ENCODE peak calls at places on chromosomes 4 and X, in eight cellular contexts. M is right cardiac atrium, Q is right lobe of liver, O is AG10803, G is SK-N-SH, T is RWPE2, H is psoas muscle, I is mammary epithelial cell. J is an unnamed sample.

GRCh38 chrX:44946771-44947170 is 73.8 kb downstream of the KDM6A start:
- DNase-seq in T (no peak), Q (no peak), I (peak; percentile 20), H (no peak), G (no peak), O (no peak), M (no peak), J (no peak)

GRCh38 chr4:126915999-126916625 is 716.6 kb upstream of the INTU start:
- DNase-seq in M (no peak), Q (no peak), G (no peak), I (no peak), H (no peak), O (peak; percentile 54), T (no peak), J (no peak)

GRCh38 chrX:65596270-65596669 is 61.7 kb upstream of the LAS1L start:
- DNase-seq in G (no peak), H (no peak), M (no peak), O (peak; percentile 64), Q (no peak), I (peak; percentile 54), T (no peak), J (no peak)

GRCh38 chr4:5863461-5864113 is 29.3 kb downstream of the CRMP1 start:
- DNase-seq in G (no peak), Q (no peak), M (no peak), O (peak; percentile 71), T (no peak), H (no peak), I (peak; percentile 90), J (no peak)

GRCh38 chrX:136310411-136310810 is 9.6 kb downstream of the ADGRG4 start:
- DNase-seq in T (no peak), H (no peak), O (no peak), I (peak; percentile 57), M (no peak), G (no peak), Q (no peak), J (no peak)

GRCh38 chr4:162939086-162939485 is 227.6 kb downstream of the NAF1 start:
- DNase-seq in Q (no peak), H (no peak), G (no peak), I (no peak), M (no peak), O (no peak), T (no peak), J (no peak)

GRCh38 chr4:110533940-110534339 is 58.0 kb downstream of the ENPEP start:
- DNase-seq in T (peak; percentile 65), G (no peak), Q (no peak), O (peak; percentile 96), M (no peak), H (no peak), I (peak; percentile 89), J (no peak)

GRCh38 chr4:98720871-98721480 is 62.6 kb upstream of the TSPAN5 start:
- DNase-seq in M (no peak), O (peak; percentile 28), T (no peak), G (no peak), H (no peak), I (peak; percentile 87), Q (no peak), J (no peak)

GRCh38 chrX:140157143-140157542 is 191.8 kb upstream of the CXorf66 start:
- DNase-seq in G (no peak), H (no peak), T (no peak), I (no peak), O (peak; percentile 13), M (no peak), Q (no peak), J (no peak)

GRCh38 chr4:26496207-26496783 is 6.0 kb upstream of the CCKAR start:
- DNase-seq in O (no peak), Q (no peak), I (no peak), H (no peak), G (no peak), M (no peak), T (no peak), J (no peak)

GRCh38 chr4:74324262-74324661 is 16.0 kb downstream of the EPGN start:
- DNase-seq in O (no peak), Q (no peak), T (no peak), M (no peak), I (no peak), G (no peak), H (no peak), J (no peak)

GRCh38 chr4:107862658-107863057 is 37.9 kb downstream of the SGMS2 start:
- DNase-seq in M (no peak), Q (no peak), T (peak; percentile 78), G (no peak), H (no peak), O (no peak), I (peak; percentile 97), J (no peak)

GRCh38 chr4:8615921-8616787 is 23.6 kb downstream of the CPZ start:
- DNase-seq in H (no peak), M (peak; percentile 34), I (no peak), Q (no peak), T (peak; percentile 43), G (peak; percentile 76), O (no peak), J (no peak)

GRCh38 chrX:105451426-105451825 is 230.9 kb upstream of the TEX13A start:
- DNase-seq in H (no peak), G (no peak), O (no peak), M (no peak), T (no peak), I (no peak), Q (no peak), J (no peak)
- H3K4me3 ChIP-seq in H (no peak overlapping the region), G (no peak overlapping the region), O (no peak overlapping the region), M (no peak overlapping the region), T (no peak overlapping the region), I (no peak overlapping the region), Q (no peak overlapping the region), J (no peak overlapping the region)

GRCh38 chr4:184727430-184727829 is 6.5 kb downstream of the CENPU start:
- DNase-seq in Q (no peak), I (no peak), O (no peak), G (no peak), H (no peak), M (no peak), T (no peak), J (no peak)
- H3K4me3 ChIP-seq in Q (no peak overlapping the region), I (no peak overlapping the region), O (no peak overlapping the region), G (no peak overlapping the region), H (no peak overlapping the region), M (no peak overlapping the region), T (no peak overlapping the region), J (no peak overlapping the region)

GRCh38 chr4:40984051-40984450 is 230.3 kb downstream of the APBB2 start:
- DNase-seq in G (no peak), M (no peak), I (no peak), H (no peak), Q (peak; percentile 81), O (peak; percentile 33), T (no peak), J (no peak)
- H3K4me3 ChIP-seq in G (no peak overlapping the region), M (no peak overlapping the region), I (no peak overlapping the region), H (no peak overlapping the region), Q (no peak overlapping the region), O (no peak overlapping the region), T (no peak overlapping the region), J (no peak overlapping the region)

GRCh38 chrX:132480581-132481203 is 8.1 kb downstream of the MBNL3 start:
- DNase-seq in O (peak; percentile 91), Q (peak; percentile 72), T (no peak), G (no peak), I (peak; percentile 20), H (peak; percentile 11), M (no peak), J (peak; percentile 50)
- H3K4me3 ChIP-seq in O (peak overlapping the region; percentile 13), Q (peak overlapping the region; percentile 14), T (no peak overlapping the region), G (peak overlapping the region; percentile 28), I (peak overlapping the region; percentile 43), H (peak overlapping the region; percentile 41), M (peak overlapping the region; percentile 38), J (peak overlapping the region; percentile 43)

DNA sequence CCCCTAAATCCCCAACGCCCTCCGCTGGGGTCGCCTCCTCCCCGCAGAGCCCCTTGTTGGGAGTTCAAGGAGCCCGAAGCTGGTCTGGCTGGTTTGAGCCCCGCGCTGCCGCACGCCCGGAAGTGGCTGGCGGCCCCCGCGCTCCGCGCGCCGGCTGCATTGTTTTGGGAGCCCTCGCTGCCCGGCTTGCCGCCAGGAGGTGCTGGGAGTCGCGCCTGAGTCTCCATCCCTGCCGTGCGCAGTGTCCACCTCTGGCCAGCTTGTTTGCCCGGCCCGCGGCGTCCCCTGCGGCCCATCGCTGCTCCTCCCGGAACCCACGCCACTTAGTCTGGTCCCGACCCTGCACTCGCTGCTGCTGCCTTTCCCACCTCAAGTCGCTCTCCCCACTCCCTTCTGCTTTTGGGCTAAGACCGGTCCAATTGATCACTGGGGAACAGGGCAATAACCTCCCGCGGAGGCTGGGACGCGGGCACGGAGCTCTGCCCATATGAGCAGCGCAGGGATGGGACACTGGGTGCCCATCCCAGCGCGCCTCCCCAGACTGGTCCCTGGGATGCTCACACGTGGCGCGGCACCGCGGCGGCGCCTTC is 2.2 kb upstream of the SFRP2 start:
- DNase-seq in M (peak; percentile 63), I (no peak), G (peak; percentile 78), H (peak; percentile 62), Q (no peak), O (peak; percentile 25), T (no peak), J (peak; percentile 53)
- H3K4me3 ChIP-seq in M (peak overlapping the region; percentile 4), I (no peak overlapping the region), G (peak overlapping the region; percentile 39), H (peak overlapping the region; percentile 23), Q (no peak overlapping the region), O (peak overlapping the region; percentile 41), T (no peak overlapping the region), J (peak overlapping the region; percentile 29)

GRCh38 chr4:168876106-168876505 is 133.9 kb downstream of the CBR4 start:
- DNase-seq in O (peak; percentile 77), H (no peak), T (no peak), Q (no peak), M (no peak), I (no peak), G (no peak), J (no peak)

GRCh38 chr4:168877407-168877778 is 132.7 kb downstream of the CBR4 start:
- DNase-seq in T (no peak), I (peak; percentile 32), G (no peak), M (no peak), Q (no peak), H (no peak), O (peak; percentile 37), J (no peak)

GRCh38 chr4:168879178-168879577 is 130.9 kb downstream of the CBR4 start:
- DNase-seq in H (no peak), T (no peak), O (no peak), G (no peak), Q (no peak), M (no peak), I (no peak), J (no peak)

GRCh38 chr4:168880087-168880675 is 129.9 kb downstream of the CBR4 start:
- DNase-seq in I (no peak), G (no peak), T (no peak), H (no peak), Q (no peak), O (peak; percentile 82), M (no peak), J (no peak)

GRCh38 chr4:168877779-168878491 is 132.1 kb downstream of the CBR4 start:
- DNase-seq in I (peak; percentile 48), M (peak; percentile 82), G (peak; percentile 63), O (peak; percentile 38), H (peak; percentile 59), Q (peak; percentile 70), T (peak; percentile 54), J (peak; percentile 77)
- H3K4me3 ChIP-seq in I (no peak overlapping the region), M (peak overlapping the region; percentile 61), G (no peak overlapping the region), O (peak overlapping the region; percentile 34), H (peak overlapping the region; percentile 65), Q (peak overlapping the region; percentile 44), T (no peak overlapping the region), J (peak overlapping the region; percentile 53)

J was measured in lower lobe of right lung.